ENCODE peak calls at places on chromosomes 11 and 22, in six cellular contexts. X is endothelial cell of umbilical vein, B is HepG2, D is K562, H is GM12878, P is NB4. W is an unnamed sample.

GRCh38 chr22:25747245-25747944 is 5.4 kb downstream of the MYO18B start:
- DNase-seq in X (peak; percentile 88), B (peak; percentile 35), D (peak; percentile 79), H (no peak), P (no peak), W (peak; percentile 49)

GRCh38 chr11:24406389-24406788 is 90.5 kb upstream of the LUZP2 start:
- DNase-seq in X (no peak), B (no peak), D (no peak), H (no peak), P (no peak), W (no peak)

GRCh38 chr11:128813729-128814128 is 53.4 kb downstream of the KCNJ1 start:
- DNase-seq in X (no peak), B (no peak), D (no peak), H (no peak), P (no peak), W (no peak)

GRCh38 chr22:26763633-26764295 is 106.4 kb downstream of the MIAT start:
- DNase-seq in X (no peak), B (peak; percentile 43), D (no peak), H (no peak), P (no peak), W (peak; percentile 97)

GRCh38 chr11:126257764-126258163 is 10.9 kb downstream of the SRPRA start:
- DNase-seq in X (no peak), B (no peak), D (no peak), H (no peak), P (no peak), W (no peak)

GRCh38 chr11:909406-909805 is 1.2 kb downstream of the CHID1 start:
- DNase-seq in X (no peak), B (no peak), D (no peak), H (no peak), P (no peak), W (no peak)

GRCh38 chr11:61923166-61924015 is 6.0 kb upstream of the RAB3IL1 start:
- DNase-seq in X (no peak), B (peak; percentile 87), D (peak; percentile 71), H (no peak), P (no peak), W (no peak)

GRCh38 chr11:29251738-29252137 is 765.1 kb downstream of the KCNA4 start:
- DNase-seq in X (no peak), B (no peak), D (no peak), H (peak; percentile 33), P (peak; percentile 25), W (no peak)

GRCh38 chr11:21894492-21894891 is 298.4 kb upstream of the ANO5 start:
- DNase-seq in X (no peak), B (no peak), D (no peak), H (no peak), P (no peak), W (no peak)

GRCh38 chr22:19849800-19850481 is 4.7 kb downstream of the GNB1L start:
- DNase-seq in X (no peak), B (no peak), D (no peak), H (no peak), P (no peak), W (no peak)

GRCh38 chr11:71129624-71130023 is 122.8 kb downstream of the SHANK2 start:
- DNase-seq in X (no peak), B (no peak), D (no peak), H (no peak), P (peak; percentile 41), W (no peak)
- TF ChIP-seq MYC in X (no peak), B (no peak), D (no peak), H (no peak), P (no peak), W (no peak)

DNA sequence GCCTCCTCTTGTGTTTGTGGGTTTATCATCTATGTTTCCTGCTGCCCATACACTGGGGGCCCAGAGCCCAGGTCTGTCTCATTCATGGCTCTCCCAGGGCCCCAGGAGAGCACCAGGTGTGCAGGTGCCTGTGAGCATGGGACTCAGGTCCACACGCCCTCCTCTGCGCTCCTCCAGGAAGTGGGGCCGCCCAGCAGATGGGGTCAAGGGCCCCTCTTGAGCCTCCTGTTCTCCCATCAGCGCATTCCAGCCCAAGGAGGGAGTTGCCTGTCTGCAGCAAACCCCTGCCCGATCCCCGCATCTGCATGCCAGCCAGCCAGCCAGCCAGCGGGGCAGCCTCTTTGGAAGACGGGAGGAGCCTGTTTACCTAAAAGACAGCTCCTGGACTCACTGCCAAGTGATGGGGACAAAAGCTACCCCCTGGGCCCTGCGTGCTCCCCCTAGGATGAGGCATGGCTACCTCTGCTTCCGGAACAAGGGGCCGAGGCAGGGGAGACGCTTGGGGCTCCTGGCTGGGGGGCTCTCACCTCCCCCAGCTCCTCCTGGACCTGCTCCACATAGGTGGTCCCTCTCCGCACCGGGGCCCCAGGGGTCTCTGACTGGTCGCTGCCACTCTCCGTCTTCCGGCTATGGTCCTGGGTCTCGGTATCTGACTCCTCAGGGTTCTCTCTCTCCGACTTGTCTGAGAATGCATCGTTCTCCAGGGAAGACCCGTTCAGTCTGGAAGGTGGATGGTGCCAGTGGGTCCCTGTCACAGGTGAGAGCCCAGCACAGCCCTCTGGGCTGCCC is 49.7 kb upstream of the CARS1 start:
- DNase-seq in X (no peak), B (no peak), D (no peak), H (no peak), P (no peak), W (no peak)
- TF ChIP-seq MYC in X (no peak), B (no peak), D (no peak), H (no peak), P (no peak), W (no peak)

DNA sequence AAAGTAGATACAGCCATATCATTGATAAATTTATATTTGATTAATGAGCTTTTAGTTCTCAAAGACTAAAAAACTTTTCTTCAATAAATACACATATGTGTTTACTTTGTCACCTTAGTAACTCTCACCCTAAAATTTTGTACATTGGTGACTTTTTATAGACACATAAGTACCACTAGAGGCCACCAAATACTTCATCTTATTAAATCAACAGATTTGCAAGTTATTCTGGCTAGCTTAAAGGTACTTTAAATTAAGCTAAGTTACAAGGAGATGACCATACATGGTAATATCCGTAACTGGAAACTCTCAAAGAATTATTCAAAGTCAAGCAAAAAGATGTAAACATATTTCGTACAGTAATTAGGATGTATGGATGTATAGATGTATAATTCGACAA is 112.2 kb downstream of the SBF2 start:
- DNase-seq in X (peak; percentile 48), B (peak; percentile 32), D (no peak), H (no peak), P (peak; percentile 16), W (peak; percentile 45)
- TF ChIP-seq MYC in X (no peak), B (no peak), D (no peak), H (no peak), P (no peak), W (no peak)

DNA sequence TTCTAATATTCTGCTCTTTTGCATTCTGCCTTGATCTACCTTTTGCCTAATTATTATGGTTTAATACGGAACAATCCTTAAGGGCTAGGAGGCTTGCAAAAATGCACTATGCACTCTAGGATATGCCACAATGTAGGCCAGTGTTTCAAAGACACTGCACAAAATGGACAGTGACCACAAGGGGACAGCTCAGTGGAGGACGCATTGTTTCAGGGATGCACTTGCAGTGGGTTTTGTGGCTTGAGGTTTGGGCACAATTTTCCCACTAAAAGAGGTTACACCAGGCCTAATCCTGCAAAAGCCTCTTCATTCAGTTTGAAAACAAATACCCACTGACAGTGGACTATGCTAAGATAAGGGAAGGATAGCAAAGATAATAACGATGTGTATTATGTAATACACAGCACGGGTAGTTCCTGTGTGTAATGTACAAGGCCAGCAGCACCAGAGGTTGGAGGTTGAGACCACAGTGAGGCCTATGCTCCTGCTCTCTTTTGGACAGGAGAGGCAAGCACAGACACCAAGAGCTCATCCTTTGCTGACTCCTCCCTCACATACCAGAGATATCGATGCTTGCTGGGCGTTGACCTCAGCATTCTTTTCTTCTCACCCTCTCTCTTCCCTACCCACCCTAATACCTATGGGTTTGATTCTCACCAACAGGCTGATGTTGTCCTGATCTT is 12.7 kb downstream of the MAP6 start:
- DNase-seq in X (no peak), B (peak; percentile 31), D (no peak), H (no peak), P (peak; percentile 73), W (no peak)
- TF ChIP-seq MYC in X (no peak), B (no peak), D (no peak), H (no peak), P (peak; percentile 53), W (no peak)

DNA sequence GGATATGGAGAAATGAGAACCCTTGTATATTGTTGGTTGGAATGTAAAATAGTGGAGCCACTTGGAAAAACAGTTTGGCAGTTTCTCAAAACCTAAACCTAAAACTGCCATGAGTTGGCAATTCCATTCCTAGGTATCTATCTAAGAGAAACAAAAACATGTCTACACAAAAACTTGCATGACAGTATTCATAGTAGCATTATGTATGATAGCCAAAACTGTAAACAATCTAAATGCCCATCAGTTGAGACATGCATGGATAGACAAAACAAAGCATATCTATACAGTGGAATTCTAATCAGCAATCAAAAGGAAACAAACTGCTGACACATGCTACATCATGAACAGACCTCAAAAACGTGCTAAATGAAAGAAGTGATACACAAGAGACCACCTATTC is 34.9 kb downstream of the TRAF6 start:
- DNase-seq in X (no peak), B (no peak), D (no peak), H (no peak), P (no peak), W (no peak)
- TF ChIP-seq MYC in X (no peak), B (no peak), D (no peak), H (no peak), P (no peak), W (no peak)

DNA sequence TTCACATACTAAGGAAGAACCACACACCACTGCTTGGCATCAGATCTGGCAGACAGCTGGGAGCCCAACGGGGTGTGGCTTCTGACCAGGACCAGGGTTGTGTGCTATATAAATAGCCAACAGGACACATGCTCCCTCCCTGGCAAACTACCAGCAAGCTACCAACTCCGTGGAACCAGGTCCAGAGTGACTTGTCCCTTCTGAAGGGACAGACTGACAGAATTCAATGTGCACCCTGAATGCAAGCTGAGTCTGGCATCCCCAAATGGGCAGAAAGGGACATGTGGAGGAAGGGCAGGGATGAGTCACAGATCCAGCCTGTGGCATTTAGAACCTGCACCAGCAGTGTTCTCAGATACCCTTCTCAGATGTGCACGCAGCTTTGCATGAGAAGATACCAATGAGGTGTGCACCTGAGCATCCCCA is 92.9 kb downstream of the MICAL3 start:
- DNase-seq in X (no peak), B (no peak), D (no peak), H (no peak), P (no peak), W (no peak)
- TF ChIP-seq MYC in X (no peak), B (no peak), D (no peak), H (no peak), P (no peak), W (no peak)